ENCODE peak calls at places on chromosomes 16 and 17, in six cellular contexts. U, N, F, K, B and V are unnamed samples.
A peak's percentile ranks its signal among the peaks of the same experiment; 100 is the strongest.

GRCh38 chr17:12789976-12790805 is 893 bp downstream of the ARHGAP44 start:
- DNase-seq in U (no peak), N (no peak), F (no peak), K (peak; percentile 7), B (no peak), V (no peak)

GRCh38 chr17:81101614-81102306 is 63.5 kb upstream of the PVALEF start:
- DNase-seq in U (peak; percentile 88), N (peak; percentile 83), F (peak; percentile 73), K (peak; percentile 83), B (peak; percentile 93), V (peak; percentile 89)

GRCh38 chr16:58652741-58653140 is 23.1 kb upstream of the CNOT1 start:
- DNase-seq in U (no peak), N (no peak), F (peak; percentile 27), K (peak; percentile 38), B (no peak), V (no peak)

GRCh38 chr16:84501077-84501735 is 3.3 kb downstream of the MEAK7 start:
- DNase-seq in U (peak; percentile 73), N (no peak), F (peak; percentile 70), K (peak; percentile 14), B (no peak), V (no peak)

GRCh38 chr16:13254998-13255614 is 353.7 kb downstream of the SHISA9 start:
- DNase-seq in U (no peak), N (no peak), F (no peak), K (no peak), B (peak; percentile 26), V (peak; percentile 34)

GRCh38 chr16:10250137-10250850 is 68.1 kb upstream of the GRIN2A start:
- DNase-seq in U (peak; percentile 41), N (no peak), F (no peak), K (no peak), B (no peak), V (no peak)

GRCh38 chr17:48841395-48841831 is 10.6 kb downstream of the CALCOCO2 start:
- DNase-seq in U (no peak), N (no peak), F (peak; percentile 86), K (peak; percentile 90), B (peak; percentile 26), V (peak; percentile 86)

GRCh38 chr16:47732806-47733150 is 271.6 kb downstream of the PHKB start:
- DNase-seq in U (no peak), N (no peak), F (peak; percentile 91), K (peak; percentile 78), B (no peak), V (no peak)

GRCh38 chr17:51611585-51611984 is 351.2 kb downstream of the UTP18 start:
- DNase-seq in U (no peak), N (no peak), F (no peak), K (no peak), B (no peak), V (no peak)

GRCh38 chr17:74943808-74944522 is 8.3 kb downstream of the OTOP3 start:
- DNase-seq in U (no peak), N (no peak), F (no peak), K (no peak), B (no peak), V (no peak)

GRCh38 chr17:33273271-33273670 is 19.8 kb downstream of the ASIC2 start:
- DNase-seq in U (no peak), N (no peak), F (no peak), K (no peak), B (no peak), V (no peak)

GRCh38 chr16:78770353-78771091 is 671.1 kb downstream of the WWOX start:
- DNase-seq in U (peak; percentile 61), N (peak; percentile 77), F (no peak), K (peak; percentile 54), B (peak; percentile 61), V (peak; percentile 64)

GRCh38 chr17:77085916-77086432 is 54.8 kb upstream of the SEC14L1 start:
- DNase-seq in U (no peak), N (no peak), F (no peak), K (no peak), B (peak; percentile 84), V (no peak)

GRCh38 chr16:53952215-53953208 is 248.6 kb downstream of the FTO start:
- DNase-seq in U (no peak), N (no peak), F (peak; percentile 47), K (peak; percentile 41), B (peak; percentile 2), V (peak; percentile 14)

GRCh38 chr17:13346592-13346991 is 255.1 kb downstream of the HS3ST3A1 start:
- DNase-seq in U (no peak), N (no peak), F (no peak), K (no peak), B (no peak), V (no peak)

GRCh38 chr17:76515291-76515949 is 14.2 kb upstream of the RHBDF2 start:
- DNase-seq in U (no peak), N (peak; percentile 91), F (peak; percentile 97), K (peak; percentile 96), B (no peak), V (peak; percentile 91)

GRCh38 chr16:10981697-10982216 is 37.4 kb downstream of the CLEC16A start:
- DNase-seq in U (peak; percentile 57), N (no peak), F (no peak), K (no peak), B (peak; percentile 81), V (peak; percentile 83)

GRCh38 chr17:40621558-40621957 is 26.1 kb downstream of the SMARCE1 start:
- DNase-seq in U (no peak), N (no peak), F (no peak), K (no peak), B (no peak), V (no peak)

GRCh38 chr16:11667824-11668589 is at the start of gene SNN:
- DNase-seq in U (peak; percentile 85), N (no peak), F (peak; percentile 73), K (peak; percentile 91), B (peak; percentile 92), V (peak; percentile 89)

GRCh38 chr17:73634629-73635028 is 9.6 kb downstream of the SDK2 start:
- DNase-seq in U (no peak), N (no peak), F (no peak), K (no peak), B (no peak), V (no peak)

GRCh38 chr16:29857133-29857760 is 5.8 kb downstream of the CDIPT start:
- DNase-seq in U (no peak), N (no peak), F (peak; percentile 19), K (peak; percentile 72), B (no peak), V (no peak)

GRCh38 chr17:44353656-44354331 is 8.7 kb downstream of the GRN start:
- DNase-seq in U (no peak), N (no peak), F (peak; percentile 11), K (peak; percentile 26), B (no peak), V (no peak)

GRCh38 chr17:75008373-75008772 is 4.1 kb upstream of the MRPL58 start:
- DNase-seq in U (no peak), N (no peak), F (no peak), K (no peak), B (peak; percentile 26), V (peak; percentile 52)

GRCh38 chr17:80112471-80113032 is 11.2 kb downstream of the GAA start:
- DNase-seq in U (no peak), N (no peak), F (no peak), K (no peak), B (peak; percentile 38), V (no peak)

GRCh38 chr17:50556803-50557202 is 3.7 kb upstream of the CACNA1G start:
- DNase-seq in U (no peak), N (no peak), F (no peak), K (no peak), B (no peak), V (no peak)

GRCh38 chr17:68515238-68515637 is 3.0 kb downstream of the PRKAR1A start:
- DNase-seq in U (no peak), N (no peak), F (no peak), K (peak; percentile 39), B (no peak), V (no peak)
- H3K4me3 ChIP-seq in U (no peak overlapping the region), N (peak overlapping the region; percentile 82), F (peak overlapping the region; percentile 80), K (peak overlapping the region; percentile 91), B (peak overlapping the region; percentile 90), V (no peak overlapping the region)

DNA sequence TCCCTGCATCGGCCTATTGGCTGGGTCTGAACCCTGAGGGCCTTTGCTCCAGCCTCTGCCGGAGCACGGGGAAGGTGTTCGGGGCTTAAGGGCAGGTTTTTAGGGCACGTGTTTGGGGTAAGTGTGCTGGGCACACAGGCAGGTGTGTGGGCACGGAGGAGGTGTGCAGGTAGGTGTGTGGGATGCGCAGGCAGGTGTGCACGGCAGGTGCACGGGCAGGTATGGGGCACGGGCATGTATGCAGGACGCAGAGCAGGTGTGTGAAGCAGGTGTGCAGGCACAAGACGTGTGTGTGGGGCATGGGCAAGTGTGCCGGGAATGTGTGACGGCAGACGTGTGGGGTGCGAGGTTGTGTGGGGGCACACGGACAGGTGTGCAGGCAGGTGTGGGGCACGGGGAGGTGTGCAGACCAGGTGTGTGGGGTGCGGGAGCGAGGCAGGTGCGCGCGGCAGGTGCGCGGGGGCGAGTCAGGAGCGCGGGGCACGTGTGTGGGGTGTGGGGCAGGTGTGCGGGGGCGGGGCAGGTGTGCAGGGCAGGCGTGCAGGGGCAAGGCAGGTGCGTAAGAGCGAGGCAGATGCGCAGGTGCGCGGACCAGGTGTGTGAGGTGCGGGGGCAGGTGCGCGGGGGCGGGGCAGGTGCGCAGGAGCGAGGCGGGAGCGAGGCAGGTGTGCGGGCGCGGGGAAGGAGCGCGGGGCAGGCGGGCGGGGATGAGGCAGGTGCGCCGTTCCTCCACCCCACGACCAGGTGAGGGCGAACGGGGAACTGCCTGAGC is 28.6 kb upstream of the METRNL start:
- DNase-seq in U (peak; percentile 69), N (peak; percentile 74), F (no peak), K (no peak), B (no peak), V (no peak)
- TF ChIP-seq CTCF in U (no peak), N (no peak), F (no peak), K (no peak), B (peak; percentile 26), V (no peak)

DNA sequence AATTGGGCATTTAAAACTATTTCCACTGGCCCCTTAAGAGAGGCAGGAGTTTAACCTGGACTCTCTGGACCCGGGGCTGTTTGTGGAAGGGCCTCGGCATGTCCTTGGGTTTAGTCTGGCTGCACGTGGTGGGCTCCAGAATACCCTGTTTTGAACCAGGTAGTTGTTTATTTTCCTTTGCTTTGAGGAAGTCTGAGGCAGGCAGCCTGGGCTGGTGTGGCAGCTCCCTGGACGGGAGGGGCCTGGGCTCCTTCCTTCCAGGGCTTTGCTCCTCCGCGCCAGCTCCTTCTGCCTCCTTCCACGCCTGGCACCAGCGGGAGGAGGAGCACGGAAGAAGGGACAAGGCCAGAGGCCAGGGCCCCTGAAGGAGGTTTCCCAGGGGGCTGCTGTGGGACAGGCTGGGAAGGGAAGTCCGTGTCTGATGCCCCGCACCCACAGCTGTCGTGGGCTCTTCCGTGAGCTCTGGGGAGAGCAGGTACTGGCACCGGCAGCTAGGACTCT is 15.5 kb downstream of the BANP start:
- DNase-seq in U (no peak), N (no peak), F (no peak), K (no peak), B (no peak), V (no peak)
- H3K4me3 ChIP-seq in U (no peak overlapping the region), N (peak overlapping the region; percentile 53), F (no peak overlapping the region), K (no peak overlapping the region), B (no peak overlapping the region), V (no peak overlapping the region)

DNA sequence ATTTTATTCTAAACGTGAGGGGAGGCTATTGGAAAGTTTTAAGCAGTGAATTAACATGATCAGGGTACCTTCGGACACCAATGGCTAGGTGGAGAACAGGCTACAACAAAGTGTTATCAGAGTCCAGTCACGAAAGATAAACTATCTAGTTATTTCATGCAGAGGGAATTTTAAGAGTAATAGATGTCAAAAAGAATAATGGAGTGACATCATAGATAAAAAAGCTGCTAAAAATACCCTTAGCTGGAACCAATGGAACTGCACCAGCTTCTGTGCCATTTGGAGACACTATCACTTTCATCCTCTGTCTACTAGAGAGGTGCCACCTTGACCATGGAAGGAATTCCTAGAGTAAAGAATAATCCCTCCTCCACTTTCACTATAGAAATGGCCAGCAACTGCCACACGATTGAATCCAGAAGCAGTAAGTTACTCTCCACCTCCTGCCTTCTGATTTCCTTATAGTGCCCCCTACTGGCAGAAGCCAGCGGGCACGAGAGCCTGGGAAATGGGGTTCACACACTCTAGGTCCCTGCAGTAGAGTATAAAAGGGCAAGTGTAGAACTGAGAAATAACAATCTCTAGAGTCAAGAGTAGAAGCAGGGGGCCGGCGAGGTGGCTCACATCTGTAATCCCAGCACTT is 2.8 kb upstream of the ALDH3A2 start:
- DNase-seq in U (no peak), N (no peak), F (peak; percentile 34), K (peak; percentile 35), B (peak; percentile 41), V (peak; percentile 74)
- TF ChIP-seq CTCF in U (peak; percentile 59), N (no peak), F (peak; percentile 69), K (peak; percentile 68), B (peak; percentile 88), V (peak; percentile 80)